ENCODE peak calls at places on chromosomes 12 and 14, in nine cellular contexts. T is thoracic aorta, C is astrocyte, B is adipocyte, E is cardiac muscle cell, U is suprapubic skin, I is aorta, O is breast epithelium, G is body of pancreas. K is an unnamed sample. For H3K27me3 and H3K9me3, the result is how much of the 10 kb centered on the place peaks cover.

GRCh38 chr12:66143868-66144267 is 13.3 kb upstream of the LLPH start:
- DNase-seq in T (no peak), U (no peak), C (no peak), I (no peak), G (no peak), O (no peak), B (no peak), E (no peak), K (no peak)

GRCh38 chr14:92122351-92122677 is 545 bp downstream of the CPSF2 start:
- DNase-seq in G (no peak), C (peak), O (no peak), E (peak), B (peak), T (no peak), I (no peak), U (no peak), K (peak)

GRCh38 chr14:74973003-74973614 is 17.7 kb upstream of the PGF start:
- DNase-seq in E (peak), I (peak), G (no peak), C (peak), U (no peak), T (no peak), O (no peak), B (no peak), K (no peak)

GRCh38 chr14:50397461-50398196 is 948 bp upstream of the CDKL1 start:
- DNase-seq in C (no peak), B (peak), O (no peak), U (no peak), T (no peak), I (no peak), E (no peak), G (peak), K (peak)

GRCh38 chr14:93951798-93952540 is 24.4 kb downstream of the ASB2 start:
- DNase-seq in T (no peak), E (no peak), O (no peak), C (peak), I (no peak), B (no peak), U (no peak), G (no peak), K (peak)

GRCh38 chr12:7092229-7092985 is at the start of gene C1R:
- DNase-seq in I (peak), T (peak), G (peak), B (peak), O (peak), U (peak), E (peak), C (peak), K (peak)

GRCh38 chr14:68379510-68380303 is 413.2 kb downstream of the ZFP36L1 start:
- DNase-seq in I (no peak), B (no peak), T (no peak), U (no peak), C (peak), O (no peak), G (no peak), E (no peak), K (peak)

GRCh38 chr14:87102979-87103378 is 890.0 kb downstream of the GALC start:
- DNase-seq in O (no peak), U (no peak), E (peak), T (no peak), I (no peak), B (no peak), G (no peak), C (peak), K (no peak)

GRCh38 chr14:78455896-78456435 is 285.8 kb downstream of the NRXN3 start:
- DNase-seq in G (no peak), O (no peak), E (no peak), C (no peak), U (no peak), T (no peak), B (no peak), I (no peak), K (no peak)

GRCh38 chr14:67718265-67718664 is 16.6 kb downstream of the RDH12 start:
- DNase-seq in B (no peak), E (no peak), U (no peak), I (no peak), G (no peak), T (no peak), C (no peak), O (no peak), K (no peak)

DNA sequence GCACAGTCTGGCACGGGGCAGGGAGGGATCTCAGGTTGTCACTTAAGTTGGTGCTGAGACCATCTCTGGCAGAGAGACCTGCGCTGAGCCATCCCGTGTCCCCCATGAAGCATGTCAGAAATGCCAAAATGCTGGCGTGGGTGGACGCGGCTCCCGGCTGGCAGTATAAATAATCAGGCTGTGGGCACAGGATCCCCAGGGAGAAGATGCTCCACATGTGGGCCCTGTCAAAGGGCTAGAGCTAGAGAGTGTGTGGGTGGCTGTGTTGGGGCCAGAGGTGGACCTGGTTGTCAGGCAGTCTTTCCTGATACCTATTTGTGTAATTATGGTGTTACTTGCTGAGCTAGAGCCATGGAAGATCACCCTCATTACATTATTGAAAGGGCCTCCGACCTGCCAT is 189.5 kb downstream of the TSPAN9 start:
- DNase-seq in U (no peak), G (no peak), C (no peak), I (no peak), E (no peak), O (no peak), B (no peak), T (no peak), K (no peak)
- H3K4me3 ChIP-seq in U (no peak), G (no peak), C (no peak), I (no peak), E (no peak), O (no peak), B (no peak), T (no peak), K (no peak)

DNA sequence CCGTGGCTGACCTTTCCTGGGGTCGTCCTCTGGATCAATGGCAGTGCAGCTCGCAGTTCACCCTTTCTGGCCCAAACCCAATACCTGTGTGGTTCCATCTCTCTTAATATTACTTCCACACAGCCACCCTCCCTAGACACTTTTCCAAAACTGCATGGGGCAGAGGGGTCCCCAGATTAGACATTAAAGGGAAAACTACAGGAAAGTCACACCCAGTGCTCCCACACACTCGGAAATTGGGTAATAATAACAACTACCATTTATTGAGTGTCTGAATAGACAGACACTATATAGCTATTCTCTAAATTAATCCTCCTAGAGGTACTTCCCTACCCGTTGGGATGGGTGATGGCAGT is 628 bp upstream of the PXN start:
- DNase-seq in B (no peak), U (no peak), O (no peak), G (no peak), T (no peak), I (no peak), C (no peak), E (no peak), K (no peak)
- H3K27me3 ChIP-seq in B (under half), U (under half), O (under half), G (under half), T (under half), I (under half), C (under half), E (under half), K (under half)

GRCh38 chr14:105849933-105850626 is 323.7 kb downstream of the TMEM121 start:
- DNase-seq in U (peak), G (no peak), T (no peak), B (no peak), O (no peak), C (no peak), I (no peak), E (no peak), K (no peak)

GRCh38 chr14:105850853-105851581 is 324.6 kb downstream of the TMEM121 start:
- DNase-seq in O (peak), E (no peak), C (no peak), T (no peak), U (peak), I (no peak), B (no peak), G (no peak), K (no peak)

GRCh38 chr14:105852378-105853088 is 326.1 kb downstream of the TMEM121 start:
- DNase-seq in U (peak), G (no peak), E (no peak), O (peak), I (no peak), C (no peak), B (no peak), T (no peak), K (no peak)

GRCh38 chr14:105853089-105853906 is 326.9 kb downstream of the TMEM121 start:
- DNase-seq in U (no peak), I (peak), E (no peak), C (no peak), B (no peak), G (no peak), O (peak), T (no peak), K (no peak)

GRCh38 chr14:105851716-105852377 is 325.5 kb downstream of the TMEM121 start:
- DNase-seq in U (no peak), I (peak), C (no peak), T (no peak), O (peak), G (no peak), B (no peak), E (no peak), K (no peak)
- H3K9me3 ChIP-seq in U (under half), I (under half), C (under half), T (under half), O (under half), G (under half), B (under half), E (under half), K (under half)

DNA sequence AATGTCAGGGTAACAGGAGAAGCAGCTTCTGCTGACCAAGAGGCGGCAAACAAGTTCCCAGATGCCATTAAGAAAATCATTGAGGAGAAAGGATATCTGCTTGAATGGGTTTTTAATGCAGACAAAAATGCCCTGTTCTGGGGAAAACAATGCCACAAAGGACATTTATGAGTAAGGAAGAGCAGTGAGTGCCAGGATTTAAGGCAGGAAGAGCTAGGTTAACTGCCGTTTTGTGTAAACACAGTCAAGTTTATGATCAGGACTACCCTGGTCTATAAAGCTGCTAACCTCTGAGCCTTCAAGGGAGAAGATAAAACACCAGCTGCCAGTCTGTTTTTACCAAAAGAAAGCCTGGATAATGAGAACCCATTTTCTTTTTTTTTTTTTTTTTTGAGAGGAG is 8.5 kb downstream of the MAPKAPK5 start:
- DNase-seq in U (no peak), E (no peak), T (no peak), O (no peak), B (no peak), I (no peak), C (no peak), G (no peak), K (no peak)
- H3K4me3 ChIP-seq in U (no peak), E (no peak), T (no peak), O (no peak), B (no peak), I (no peak), C (no peak), G (no peak), K (no peak)

K was measured in MG63.